ENCODE peak calls at places on chromosomes 12 and 14, in six cellular contexts. One of them, this sample, is unnamed.
A peak's percentile ranks its signal among the peaks of the same experiment; 100 is the strongest.

GRCh38 chr12:62647586-62647985 is 181.0 kb downstream of the MON2 start:
- DNase-seq in stimulated activated CD8-positive, alpha-beta memory T cell treated with anti-CD3 and anti-CD28 coated beads, Interleukin-12 subunit alpha, Interleukin-12 subunit beta, amount 100 ng/mL, for 1 hour: no peak
- DNase-seq in glutamatergic neuron: no peak
- DNase-seq in HT-29: no peak
- DNase-seq in neural progenitor cell: no peak
- DNase-seq in RCC 7860: no peak
- DNase-seq in this sample: no peak

GRCh38 chr12:56029666-56030293 is 8.9 kb downstream of the IKZF4 start:
- DNase-seq in stimulated activated CD8-positive, alpha-beta memory T cell treated with anti-CD3 and anti-CD28 coated beads, Interleukin-12 subunit alpha, Interleukin-12 subunit beta, amount 100 ng/mL, for 1 hour: no peak
- DNase-seq in glutamatergic neuron: peak; percentile 55
- DNase-seq in HT-29: peak; percentile 74
- DNase-seq in neural progenitor cell: peak; percentile 79
- DNase-seq in RCC 7860: peak; percentile 24
- DNase-seq in this sample: peak; percentile 76

GRCh38 chr14:38507299-38507698 is 251.4 kb upstream of the CLEC14A start:
- DNase-seq in stimulated activated CD8-positive, alpha-beta memory T cell treated with anti-CD3 and anti-CD28 coated beads, Interleukin-12 subunit alpha, Interleukin-12 subunit beta, amount 100 ng/mL, for 1 hour: no peak
- DNase-seq in glutamatergic neuron: no peak
- DNase-seq in HT-29: no peak
- DNase-seq in neural progenitor cell: peak; percentile 15
- DNase-seq in RCC 7860: no peak
- DNase-seq in this sample: no peak

GRCh38 chr12:48084066-48084465 is 21.8 kb downstream of the SENP1 start:
- DNase-seq in stimulated activated CD8-positive, alpha-beta memory T cell treated with anti-CD3 and anti-CD28 coated beads, Interleukin-12 subunit alpha, Interleukin-12 subunit beta, amount 100 ng/mL, for 1 hour: no peak
- DNase-seq in glutamatergic neuron: no peak
- DNase-seq in HT-29: peak; percentile 19
- DNase-seq in neural progenitor cell: peak; percentile 5
- DNase-seq in RCC 7860: no peak
- DNase-seq in this sample: peak; percentile 15

GRCh38 chr14:68607081-68607851 is 185.6 kb downstream of the ZFP36L1 start:
- DNase-seq in stimulated activated CD8-positive, alpha-beta memory T cell treated with anti-CD3 and anti-CD28 coated beads, Interleukin-12 subunit alpha, Interleukin-12 subunit beta, amount 100 ng/mL, for 1 hour: no peak
- DNase-seq in glutamatergic neuron: no peak
- DNase-seq in HT-29: no peak
- DNase-seq in neural progenitor cell: peak; percentile 41
- DNase-seq in RCC 7860: no peak
- DNase-seq in this sample: peak; percentile 37

GRCh38 chr12:57749061-57749460 is 3.0 kb downstream of the CDK4 start:
- DNase-seq in stimulated activated CD8-positive, alpha-beta memory T cell treated with anti-CD3 and anti-CD28 coated beads, Interleukin-12 subunit alpha, Interleukin-12 subunit beta, amount 100 ng/mL, for 1 hour: no peak
- DNase-seq in glutamatergic neuron: no peak
- DNase-seq in HT-29: no peak
- DNase-seq in neural progenitor cell: no peak
- DNase-seq in RCC 7860: no peak
- DNase-seq in this sample: no peak

GRCh38 chr12:117208811-117209455 is 18.7 kb upstream of the FBXO21 start:
- DNase-seq in stimulated activated CD8-positive, alpha-beta memory T cell treated with anti-CD3 and anti-CD28 coated beads, Interleukin-12 subunit alpha, Interleukin-12 subunit beta, amount 100 ng/mL, for 1 hour: no peak
- DNase-seq in glutamatergic neuron: no peak
- DNase-seq in HT-29: no peak
- DNase-seq in neural progenitor cell: no peak
- DNase-seq in RCC 7860: no peak
- DNase-seq in this sample: no peak

GRCh38 chr12:105064564-105065222 is 19.6 kb downstream of the ALDH1L2 start:
- DNase-seq in stimulated activated CD8-positive, alpha-beta memory T cell treated with anti-CD3 and anti-CD28 coated beads, Interleukin-12 subunit alpha, Interleukin-12 subunit beta, amount 100 ng/mL, for 1 hour: no peak
- DNase-seq in glutamatergic neuron: no peak
- DNase-seq in HT-29: no peak
- DNase-seq in neural progenitor cell: no peak
- DNase-seq in RCC 7860: no peak
- DNase-seq in this sample: no peak

GRCh38 chr12:108689314-108690190 is 41.8 kb downstream of the CORO1C start:
- DNase-seq in stimulated activated CD8-positive, alpha-beta memory T cell treated with anti-CD3 and anti-CD28 coated beads, Interleukin-12 subunit alpha, Interleukin-12 subunit beta, amount 100 ng/mL, for 1 hour: no peak
- DNase-seq in glutamatergic neuron: no peak
- DNase-seq in HT-29: no peak
- DNase-seq in neural progenitor cell: no peak
- DNase-seq in RCC 7860: no peak
- DNase-seq in this sample: peak; percentile 93

GRCh38 chr14:74491952-74492351 is 1.2 kb downstream of the NPC2 start:
- DNase-seq in stimulated activated CD8-positive, alpha-beta memory T cell treated with anti-CD3 and anti-CD28 coated beads, Interleukin-12 subunit alpha, Interleukin-12 subunit beta, amount 100 ng/mL, for 1 hour: no peak
- DNase-seq in glutamatergic neuron: no peak
- DNase-seq in HT-29: peak; percentile 22
- DNase-seq in neural progenitor cell: peak; percentile 50
- DNase-seq in RCC 7860: no peak
- DNase-seq in this sample: peak; percentile 26

GRCh38 chr12:90207799-90208198 is 499.2 kb upstream of the ATP2B1 start:
- DNase-seq in stimulated activated CD8-positive, alpha-beta memory T cell treated with anti-CD3 and anti-CD28 coated beads, Interleukin-12 subunit alpha, Interleukin-12 subunit beta, amount 100 ng/mL, for 1 hour: no peak
- DNase-seq in glutamatergic neuron: no peak
- DNase-seq in HT-29: no peak
- DNase-seq in neural progenitor cell: no peak
- DNase-seq in RCC 7860: peak; percentile 89
- DNase-seq in this sample: no peak